ENCODE peak calls at places on chromosomes 12 and 14, in eight cellular contexts. D is HEK293T; A is stimulated activated CD8-positive, alpha-beta memory T cell treated with anti-CD3 and anti-CD28 coated beads, Interleukin-2, amount 100 ng/mL, for 1 hour; O is cardiac fibroblast; M is T-cell; V is germinal center; C is HTR-8/SVneo; P is astrocyte of the spinal cord. W is an unnamed sample.

GRCh38 chr12:43060738-43061137 is 471.2 kb upstream of the PRICKLE1 start:
- DNase-seq in O (no peak), A (no peak), C (no peak), M (no peak), D (no peak), V (no peak), P (no peak), W (no peak)

GRCh38 chr12:99619389-99620158 is 28.0 kb upstream of the GARIN6 start:
- DNase-seq in V (peak; percentile 10), A (no peak), C (no peak), M (no peak), D (peak; percentile 30), P (peak; percentile 40), O (peak; percentile 27), W (no peak)

GRCh38 chr12:62005615-62006014 is 254.6 kb upstream of the USP15 start:
- DNase-seq in M (no peak), D (no peak), P (no peak), O (no peak), A (no peak), V (no peak), C (no peak), W (no peak)

GRCh38 chr14:93753647-93754046 is 34.6 kb downstream of the PRIMA1 start:
- DNase-seq in M (no peak), O (no peak), P (no peak), D (no peak), V (no peak), C (no peak), A (no peak), W (no peak)

GRCh38 chr14:91252901-91253794 is 8.6 kb upstream of the GPR68 start:
- DNase-seq in C (peak; percentile 33), D (peak; percentile 57), P (no peak), M (no peak), A (peak; percentile 37), V (peak; percentile 57), O (no peak), W (no peak)

GRCh38 chr14:20680843-20681347 is 3.5 kb upstream of the RNASE4 start:
- DNase-seq in C (no peak), D (peak; percentile 54), O (no peak), M (no peak), V (peak; percentile 75), P (no peak), A (no peak), W (no peak)

GRCh38 chr12:55771736-55772135 is 28.8 kb downstream of the GDF11 start:
- DNase-seq in M (no peak), D (no peak), A (no peak), C (no peak), V (no peak), O (no peak), P (no peak), W (no peak)

GRCh38 chr12:31570880-31571279 is 20.1 kb downstream of the DENND5B start:
- DNase-seq in C (peak; percentile 42), A (no peak), P (no peak), V (no peak), M (no peak), O (no peak), D (no peak), W (no peak)

GRCh38 chr14:77031680-77032482 is 3.4 kb upstream of the IRF2BPL start:
- DNase-seq in P (peak; percentile 92), M (no peak), D (no peak), V (no peak), O (peak; percentile 82), C (no peak), A (no peak), W (no peak)

GRCh38 chr14:103597623-103598372 is 31.2 kb upstream of the KLC1 start:
- DNase-seq in O (peak; percentile 86), M (no peak), D (peak; percentile 36), P (peak; percentile 86), A (no peak), C (peak; percentile 97), V (no peak), W (no peak)

GRCh38 chr12:24561882-24562760 is 386.8 kb downstream of the BCAT1 start:
- DNase-seq in P (peak; percentile 75), V (peak; percentile 50), M (no peak), D (peak; percentile 61), C (peak; percentile 36), O (peak; percentile 69), A (no peak), W (no peak)

GRCh38 chr12:56117778-56118687 is at the start of gene ZC3H10:
- DNase-seq in O (peak; percentile 100), D (peak; percentile 92), M (peak; percentile 97), A (peak; percentile 94), C (peak; percentile 92), V (peak; percentile 97), P (peak; percentile 100), W (peak; percentile 98)

GRCh38 chr12:50283924-50284236 is 560 bp upstream of the LIMA1 start:
- DNase-seq in P (no peak), C (no peak), D (peak; percentile 23), A (no peak), O (no peak), V (peak; percentile 8), M (no peak), W (no peak)

GRCh38 chr12:12560587-12561304 is 1.9 kb downstream of the DUSP16 start:
- DNase-seq in C (peak; percentile 26), M (peak; percentile 66), A (peak; percentile 14), O (peak; percentile 81), V (peak; percentile 17), D (no peak), P (peak; percentile 65), W (peak; percentile 64)

GRCh38 chr12:6215932-6216494 is 15.8 kb downstream of the CD9 start:
- DNase-seq in A (no peak), D (no peak), O (peak; percentile 87), M (no peak), P (peak; percentile 92), C (peak; percentile 98), V (no peak), W (no peak)

GRCh38 chr12:10361622-10362021 is 28.2 kb downstream of the KLRK1 start:
- DNase-seq in O (peak; percentile 43), A (no peak), M (no peak), D (no peak), P (peak; percentile 61), V (no peak), C (no peak), W (no peak)

GRCh38 chr12:116508145-116509121 is 50.7 kb upstream of the MAP1LC3B2 start:
- DNase-seq in D (no peak), A (no peak), C (no peak), V (peak; percentile 49), P (no peak), O (no peak), M (no peak), W (no peak)

GRCh38 chr12:19410211-19410610 is 29.1 kb upstream of the AEBP2 start:
- DNase-seq in D (no peak), O (no peak), A (no peak), M (no peak), V (no peak), C (no peak), P (no peak), W (no peak)

W was measured in central memory CD8-positive, alpha-beta T cell.